ENCODE peak calls at places on chromosomes 7 and 10, in ten cellular contexts. M is lower lobe of right lung, N is uterus, G is cardiac muscle cell, X is MM.1S, P is RWPE1, Q is ovary, C is IMR-90, B is suprapubic skin, T is HCT116. S is an unnamed sample.
A peak's percentile ranks its signal among the peaks of the same experiment; 100 is the strongest.

GRCh38 chr10:29392376-29393021 is 103.6 kb downstream of the LYZL1 start:
- DNase-seq in X (no peak), P (peak; percentile 38), M (no peak), B (no peak), T (no peak), N (peak; percentile 38), G (peak; percentile 78), C (peak; percentile 31), Q (peak; percentile 42), S (no peak)

GRCh38 chr10:110226926-110227641 is 19.7 kb downstream of the MXI1 start:
- DNase-seq in T (peak; percentile 49), B (peak; percentile 89), C (peak; percentile 19), Q (peak; percentile 75), M (peak; percentile 85), X (no peak), P (peak; percentile 88), N (peak; percentile 74), G (peak; percentile 57), S (no peak)

GRCh38 chr7:121608785-121609184 is 212.7 kb upstream of the FAM3C start:
- DNase-seq in N (no peak), T (no peak), B (no peak), Q (no peak), C (no peak), M (no peak), P (no peak), X (no peak), G (no peak), S (no peak)

GRCh38 chr7:128398016-128398840 is 11.6 kb downstream of the IMPDH1 start:
- DNase-seq in C (peak; percentile 41), T (no peak), M (no peak), X (no peak), Q (peak; percentile 54), B (peak; percentile 74), N (peak; percentile 57), P (no peak), G (peak; percentile 70), S (no peak)

GRCh38 chr10:23362879-23363787 is 18.5 kb upstream of the C10orf67 start:
- DNase-seq in B (no peak), M (no peak), N (no peak), T (no peak), G (no peak), C (no peak), X (no peak), Q (no peak), P (no peak), S (no peak)

GRCh38 chr10:73644767-73645166 is 3.5 kb upstream of the MYOZ1 start:
- DNase-seq in C (no peak), T (no peak), X (no peak), G (no peak), B (no peak), N (no peak), P (no peak), M (no peak), Q (no peak), S (no peak)

GRCh38 chr7:151014950-151015349 is 9.3 kb downstream of the ATG9B start:
- DNase-seq in G (no peak), Q (no peak), N (no peak), T (no peak), P (peak; percentile 61), X (no peak), B (no peak), C (no peak), M (no peak), S (no peak)

GRCh38 chr7:138606251-138606650 is 94.9 kb downstream of the SVOPL start:
- DNase-seq in G (no peak), P (no peak), T (no peak), B (no peak), M (no peak), Q (no peak), C (no peak), N (no peak), X (no peak), S (no peak)

GRCh38 chr7:76352193-76352592 is 6.6 kb downstream of the YWHAG start:
- DNase-seq in T (no peak), X (no peak), M (no peak), P (no peak), Q (no peak), N (no peak), B (no peak), G (no peak), C (peak; percentile 56), S (no peak)

GRCh38 chr7:76354516-76354915 is 4.3 kb downstream of the YWHAG start:
- DNase-seq in M (no peak), C (no peak), G (no peak), X (no peak), P (no peak), B (no peak), T (no peak), Q (no peak), N (no peak), S (no peak)

GRCh38 chr7:76354981-76355730 is 3.6 kb downstream of the YWHAG start:
- DNase-seq in X (no peak), N (no peak), Q (no peak), C (no peak), B (no peak), M (no peak), G (no peak), T (no peak), P (no peak), S (no peak)

GRCh38 chr7:76356115-76356514 is 2.7 kb downstream of the YWHAG start:
- DNase-seq in X (no peak), C (no peak), P (no peak), T (no peak), B (no peak), G (no peak), N (no peak), M (no peak), Q (no peak), S (no peak)

DNA sequence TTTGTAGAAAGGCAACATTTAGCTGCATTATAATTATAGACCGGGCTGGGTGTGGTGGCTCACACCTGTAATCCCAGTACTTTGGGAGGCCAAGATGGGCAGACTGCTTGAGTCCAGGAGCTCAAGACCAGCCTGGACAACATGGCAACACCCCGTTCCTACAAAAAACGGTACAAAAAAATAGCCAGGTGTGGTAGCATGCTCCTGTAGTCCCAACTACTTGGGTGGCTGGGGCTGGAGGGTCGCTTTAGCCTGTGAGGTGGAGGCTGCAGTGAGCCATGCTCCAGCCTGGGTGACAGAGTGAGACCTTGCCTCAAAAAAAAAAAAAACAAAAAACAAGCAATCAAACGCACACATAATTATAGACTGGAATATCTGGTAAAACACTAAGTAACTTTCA is 5.0 kb downstream of the YWHAG start:
- DNase-seq in C (no peak), T (no peak), B (no peak), G (no peak), X (no peak), P (no peak), N (no peak), Q (no peak), M (no peak), S (no peak)
- H3K27ac ChIP-seq in C (no peak overlapping the region), T (no peak overlapping the region), B (no peak overlapping the region), G (no peak overlapping the region), X (no peak overlapping the region), P (peak overlapping the region; percentile 45), N (no peak overlapping the region), Q (no peak overlapping the region), M (no peak overlapping the region), S (no peak overlapping the region)

GRCh38 chr7:143362126-143362961 is at the start of gene FAM131B:
- DNase-seq in X (no peak), M (peak; percentile 55), B (no peak), G (peak; percentile 34), C (no peak), T (no peak), Q (no peak), N (no peak), P (peak; percentile 28), S (no peak)

GRCh38 chr7:143360788-143361551 is 1.5 kb downstream of the FAM131B start:
- DNase-seq in T (no peak), C (no peak), M (no peak), X (no peak), B (no peak), P (no peak), G (no peak), Q (no peak), N (peak; percentile 55), S (no peak)

GRCh38 chr7:143363011-143363937 is 761 bp upstream of the FAM131B start:
- DNase-seq in N (no peak), P (no peak), B (no peak), G (no peak), M (no peak), Q (no peak), T (no peak), C (no peak), X (no peak), S (no peak)

GRCh38 chr7:143359769-143360168 is 2.7 kb downstream of the FAM131B start:
- DNase-seq in B (no peak), P (no peak), T (no peak), M (no peak), G (no peak), X (no peak), C (no peak), N (no peak), Q (no peak), S (no peak)

GRCh38 chr7:143361552-143362125 is 874 bp downstream of the FAM131B start:
- DNase-seq in B (no peak), P (no peak), C (no peak), X (no peak), N (no peak), M (no peak), T (no peak), G (no peak), Q (no peak), S (no peak)
- H3K27ac ChIP-seq in B (no peak overlapping the region), P (no peak overlapping the region), C (no peak overlapping the region), X (no peak overlapping the region), N (peak overlapping the region; percentile 32), M (no peak overlapping the region), T (no peak overlapping the region), G (no peak overlapping the region), Q (no peak overlapping the region), S (no peak overlapping the region)

GRCh38 chr7:155893664-155894063 is 81.4 kb upstream of the SHH start:
- DNase-seq in P (no peak), Q (no peak), X (no peak), N (no peak), G (no peak), C (no peak), T (no peak), M (no peak), B (peak; percentile 31), S (no peak)

GRCh38 chr7:155893176-155893575 is 80.9 kb upstream of the SHH start:
- DNase-seq in T (no peak), X (no peak), N (no peak), M (no peak), C (no peak), G (no peak), P (no peak), Q (no peak), B (peak; percentile 28), S (no peak)

GRCh38 chr7:155887174-155887525 is 74.9 kb upstream of the SHH start:
- DNase-seq in P (no peak), G (no peak), B (peak; percentile 47), M (no peak), C (no peak), T (no peak), N (no peak), Q (no peak), X (no peak), S (no peak)

GRCh38 chr7:155886391-155887173 is 74.3 kb upstream of the SHH start:
- DNase-seq in N (no peak), Q (no peak), T (no peak), M (no peak), B (peak; percentile 33), C (no peak), P (no peak), X (no peak), G (no peak), S (no peak)

GRCh38 chr7:155889636-155890508 is 77.6 kb upstream of the SHH start:
- DNase-seq in N (no peak), B (peak; percentile 34), P (no peak), C (no peak), M (peak; percentile 87), Q (peak; percentile 16), T (no peak), X (no peak), G (no peak), S (no peak)
- H3K27ac ChIP-seq in N (no peak overlapping the region), B (no peak overlapping the region), P (no peak overlapping the region), C (no peak overlapping the region), M (peak overlapping the region; percentile 54), Q (no peak overlapping the region), T (no peak overlapping the region), X (no peak overlapping the region), G (no peak overlapping the region), S (no peak overlapping the region)

GRCh38 chr7:41567350-41568114 is 135.4 kb downstream of the INHBA start:
- DNase-seq in P (no peak), T (no peak), M (no peak), G (no peak), Q (no peak), B (no peak), C (peak; percentile 85), N (no peak), X (no peak), S (no peak)
- H3K27ac ChIP-seq in P (no peak overlapping the region), T (no peak overlapping the region), M (no peak overlapping the region), G (no peak overlapping the region), Q (no peak overlapping the region), B (no peak overlapping the region), C (no peak overlapping the region), N (no peak overlapping the region), X (no peak overlapping the region), S (no peak overlapping the region)

S was measured in epithelial cell of prostate.